ENCODE peak calls at places on chromosome 17, in seven cellular contexts. V is SK-N-SH, A is stomach, T is GM23338, K is K562, D is transverse colon, H is spleen. J is an unnamed sample.

GRCh38 chr17:21522755-21523154 is 146.6 kb downstream of the KCNJ12 start:
- DNase-seq in H (no peak), K (no peak), V (no peak), D (no peak), T (no peak), A (no peak), J (no peak)

GRCh38 chr17:29251969-29252866 is 5.6 kb downstream of the CRYBA1 start:
- DNase-seq in T (peak; percentile 70), H (no peak), K (peak; percentile 30), D (no peak), A (no peak), V (peak; percentile 32), J (no peak)

GRCh38 chr17:77772899-77773358 is 185.6 kb upstream of the TNRC6C start:
- DNase-seq in D (no peak), A (no peak), T (peak; percentile 32), H (no peak), K (no peak), V (peak; percentile 76), J (no peak)

GRCh38 chr17:65293584-65294183 is 156.5 kb downstream of the RGS9 start:
- DNase-seq in K (no peak), T (peak; percentile 29), A (no peak), D (peak; percentile 49), V (no peak), H (no peak), J (no peak)

GRCh38 chr17:33016920-33017319 is 25.3 kb downstream of the SPACA3 start:
- DNase-seq in K (no peak), D (no peak), A (no peak), H (no peak), V (no peak), T (peak; percentile 27), J (no peak)

GRCh38 chr17:42457107-42457787 is 1.4 kb upstream of the ATP6V0A1 start:
- DNase-seq in T (no peak), A (no peak), K (no peak), H (no peak), D (no peak), V (no peak), J (no peak)

GRCh38 chr17:76805319-76805718 is 62.9 kb upstream of the MGAT5B start:
- DNase-seq in K (no peak), D (no peak), H (no peak), T (no peak), A (no peak), V (no peak), J (no peak)

GRCh38 chr17:1928976-1929375 is 96.2 kb downstream of the RTN4RL1 start:
- DNase-seq in A (no peak), V (no peak), H (no peak), T (no peak), D (no peak), K (no peak), J (no peak)

GRCh38 chr17:72421128-72422092 is 300.6 kb downstream of the SOX9 start:
- DNase-seq in A (peak; percentile 71), H (no peak), V (no peak), K (no peak), T (no peak), D (peak; percentile 78), J (no peak)
- TF ChIP-seq POLR2AphosphoS5 in A (peak; percentile 75), H (no peak), V (peak; percentile 71), K (no peak), T (no peak), D (peak; percentile 34), J (no peak)

GRCh38 chr17:58339775-58340622 is 11.4 kb upstream of the TSPOAP1 start:
- DNase-seq in V (peak; percentile 4), K (no peak), A (no peak), T (no peak), D (no peak), H (peak; percentile 51), J (no peak)
- TF ChIP-seq POLR2AphosphoS5 in V (no peak), K (no peak), A (no peak), T (no peak), D (no peak), H (no peak), J (no peak)

DNA sequence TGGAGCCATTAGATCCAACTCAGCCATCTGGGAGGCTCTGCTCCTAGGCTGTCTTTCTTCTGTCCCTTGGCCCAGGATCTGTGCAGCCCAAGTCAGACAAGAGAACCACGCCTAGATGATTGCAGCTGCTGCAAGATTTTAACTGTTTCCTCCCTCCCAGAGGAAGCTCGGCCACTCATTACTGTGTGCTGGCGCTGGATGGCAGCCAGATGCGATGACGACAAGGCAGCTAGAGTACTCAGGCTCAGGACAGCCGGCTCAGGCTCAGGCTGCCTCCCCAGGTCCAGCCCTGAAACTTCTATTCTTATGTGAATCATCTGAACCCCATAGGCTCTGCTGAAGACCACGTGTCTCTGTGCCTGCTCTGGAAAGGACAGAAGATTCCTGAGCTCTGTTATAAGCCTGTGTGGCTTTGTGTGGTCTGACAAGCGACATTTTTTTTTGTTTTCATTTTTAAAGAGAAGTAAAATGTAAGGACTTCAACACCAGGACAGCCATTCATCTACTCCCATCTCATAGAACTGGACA is 32.1 kb upstream of the FBXW10B start:
- DNase-seq in V (peak; percentile 85), T (peak; percentile 67), K (peak; percentile 75), D (peak; percentile 94), H (peak; percentile 90), A (peak; percentile 91), J (peak; percentile 97)
- TF ChIP-seq POLR2AphosphoS5 in V (peak; percentile 64), T (no peak), K (no peak), D (peak; percentile 82), H (peak; percentile 83), A (peak; percentile 92), J (peak; percentile 71)

DNA sequence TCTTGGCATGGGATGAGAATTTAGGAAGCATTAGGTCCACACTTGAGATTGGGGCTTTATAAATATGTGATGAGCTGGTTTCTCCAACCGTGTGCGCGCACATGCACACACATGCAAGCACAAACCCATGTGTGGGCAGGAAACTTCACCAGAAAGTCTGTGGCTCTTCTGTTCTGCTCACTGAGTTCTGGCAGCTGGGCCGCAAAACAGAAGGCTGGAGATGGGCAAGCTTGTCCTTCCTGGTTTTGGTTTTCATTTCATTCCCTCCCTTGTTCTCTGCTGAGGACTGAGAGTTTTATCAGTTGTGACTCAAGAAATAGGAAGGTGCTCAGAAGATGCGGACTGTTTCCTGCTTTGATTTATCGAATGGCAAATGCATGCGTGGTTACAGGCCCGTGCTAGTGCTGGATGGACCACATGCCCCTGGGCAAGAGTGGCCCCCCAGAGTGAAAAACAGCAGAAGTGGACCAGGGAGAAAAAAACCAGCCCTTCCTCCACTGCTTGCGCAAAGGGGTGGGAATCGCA is 14.1 kb downstream of the MAP3K14 start:
- DNase-seq in K (no peak), A (no peak), V (no peak), T (peak; percentile 7), H (peak; percentile 82), D (peak; percentile 60), J (no peak)
- TF ChIP-seq POLR2AphosphoS5 in K (no peak), A (peak; percentile 84), V (no peak), T (no peak), H (peak; percentile 63), D (no peak), J (no peak)

GRCh38 chr17:81244358-81245023 is 5.4 kb downstream of the NDUFAF8 start:
- DNase-seq in D (no peak), A (no peak), T (no peak), K (no peak), V (peak; percentile 66), H (peak; percentile 73), J (no peak)
- TF ChIP-seq POLR2AphosphoS5 in D (no peak), A (no peak), T (peak; percentile 54), K (no peak), V (no peak), H (peak; percentile 46), J (no peak)

DNA sequence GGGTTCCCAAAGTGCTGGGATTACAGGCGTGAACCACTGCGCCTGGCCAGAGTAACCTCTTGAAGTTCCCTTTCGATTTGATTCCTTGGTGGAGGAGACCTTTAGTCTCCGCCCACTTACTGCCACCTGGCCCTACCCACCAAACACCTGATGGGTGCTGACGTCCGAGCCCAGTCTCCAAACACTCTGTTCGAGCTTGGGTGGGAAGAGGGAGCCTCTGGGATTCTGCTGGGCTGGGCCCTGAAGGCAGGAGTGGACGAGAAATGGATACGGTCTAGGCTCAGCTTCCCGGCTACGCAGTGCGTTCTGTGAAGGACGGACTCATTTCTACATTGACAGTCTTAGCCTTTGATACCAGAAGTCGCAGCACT is 870 bp upstream of the ITGA3 start:
- DNase-seq in V (no peak), A (peak; percentile 87), T (peak; percentile 84), D (peak; percentile 87), H (no peak), K (no peak), J (no peak)
- TF ChIP-seq POLR2AphosphoS5 in V (no peak), A (peak; percentile 98), T (peak; percentile 59), D (peak; percentile 96), H (no peak), K (no peak), J (peak; percentile 64)

GRCh38 chr17:34997355-34997862 is 17.1 kb downstream of the LIG3 start:
- DNase-seq in H (no peak), V (no peak), K (no peak), D (peak; percentile 38), T (no peak), A (peak; percentile 88), J (peak; percentile 91)
- TF ChIP-seq POLR2AphosphoS5 in H (peak; percentile 55), V (no peak), K (no peak), D (peak; percentile 71), T (no peak), A (peak; percentile 50), J (peak; percentile 75)

GRCh38 chr17:4601326-4601725 is 17.0 kb downstream of the SMTNL2 start:
- DNase-seq in D (no peak), K (no peak), T (no peak), V (no peak), H (no peak), A (no peak), J (no peak)

GRCh38 chr17:4598776-4599504 is 14.6 kb downstream of the SMTNL2 start:
- DNase-seq in D (peak; percentile 26), T (no peak), K (no peak), H (no peak), V (peak; percentile 27), A (no peak), J (peak; percentile 88)

GRCh38 chr17:4600563-4600962 is 16.2 kb downstream of the SMTNL2 start:
- DNase-seq in K (no peak), D (no peak), H (no peak), A (no peak), V (peak; percentile 41), T (peak; percentile 47), J (no peak)

GRCh38 chr17:4597975-4598374 is 13.6 kb downstream of the SMTNL2 start:
- DNase-seq in H (no peak), A (no peak), K (no peak), T (no peak), D (no peak), V (peak; percentile 25), J (no peak)

GRCh38 chr17:4599505-4600281 is 15.4 kb downstream of the SMTNL2 start:
- DNase-seq in H (no peak), V (peak; percentile 62), T (peak; percentile 74), K (peak; percentile 31), D (no peak), A (no peak), J (peak; percentile 75)
- TF ChIP-seq POLR2AphosphoS5 in H (no peak), V (no peak), T (no peak), K (no peak), D (no peak), A (no peak), J (no peak)

GRCh38 chr17:40218006-40218739 is 931 bp upstream of the WIPF2 start:
- DNase-seq in T (no peak), V (no peak), D (no peak), K (no peak), H (no peak), A (no peak), J (peak; percentile 39)
- TF ChIP-seq POLR2AphosphoS5 in T (no peak), V (no peak), D (no peak), K (no peak), H (no peak), A (no peak), J (no peak)